ENCODE peak calls at places on chromosomes 11 and 22, in seven cellular contexts. K is stomach, W is upper lobe of left lung, T is transverse colon, G is GM12878, P is SK-N-SH, U is HepG2. N is an unnamed sample.

GRCh38 chr22:44182591-44183588 is 2.2 kb downstream of the PARVG start:
- DNase-seq in K (peak; percentile 57), P (no peak), W (peak; percentile 62), U (no peak), G (no peak), T (peak; percentile 62), N (peak; percentile 78)

GRCh38 chr22:32591620-32592019 is 117.0 kb downstream of the FBXO7 start:
- DNase-seq in G (no peak), T (no peak), U (no peak), W (no peak), P (no peak), K (no peak), N (no peak)

GRCh38 chr11:14904745-14905103 is 12.7 kb upstream of the CYP2R1 start:
- DNase-seq in G (no peak), W (peak; percentile 97), P (no peak), U (no peak), K (peak; percentile 78), T (peak; percentile 79), N (peak; percentile 88)

GRCh38 chr11:129259950-129260349 is 67.8 kb upstream of the ARHGAP32 start:
- DNase-seq in T (no peak), P (no peak), G (no peak), U (peak; percentile 95), K (no peak), W (no peak), N (no peak)

GRCh38 chr11:6482431-6482830 is 1.1 kb downstream of the TIMM10B start:
- DNase-seq in K (no peak), G (no peak), T (no peak), W (no peak), U (no peak), P (no peak), N (no peak)

GRCh38 chr22:30289126-30289979 is at the start of gene CASTOR1:
- DNase-seq in T (peak; percentile 99), W (peak; percentile 99), U (peak; percentile 94), G (no peak), P (peak; percentile 99), K (peak; percentile 99), N (peak; percentile 100)

GRCh38 chr11:62889484-62890437 is 9.1 kb downstream of the SLC3A2 start:
- DNase-seq in U (peak; percentile 79), K (no peak), G (no peak), P (no peak), W (no peak), T (peak; percentile 67), N (no peak)

GRCh38 chr11:68390315-68390714 is 70.2 kb upstream of the PPP6R3 start:
- DNase-seq in U (no peak), G (no peak), T (no peak), W (no peak), P (no peak), K (no peak), N (no peak)

GRCh38 chr11:117554601-117555333 is 227.1 kb downstream of the CEP164 start:
- DNase-seq in W (no peak), G (no peak), U (no peak), T (no peak), K (no peak), P (no peak), N (no peak)

GRCh38 chr22:41779889-41780505 is 20.5 kb upstream of the CCDC134 start:
- DNase-seq in T (no peak), W (no peak), G (no peak), K (no peak), U (no peak), P (no peak), N (no peak)

GRCh38 chr22:35616043-35616442 is 1.1 kb downstream of the MB start:
- DNase-seq in G (no peak), K (no peak), T (no peak), W (no peak), P (no peak), U (no peak), N (no peak)

GRCh38 chr11:134542401-134543143 is 130.5 kb upstream of the B3GAT1 start:
- DNase-seq in W (no peak), G (no peak), U (no peak), P (no peak), T (peak; percentile 62), K (no peak), N (peak; percentile 53)

GRCh38 chr11:65416341-65417185 is 6.0 kb upstream of the NEAT1 start:
- DNase-seq in P (peak; percentile 95), T (peak; percentile 96), G (no peak), K (peak; percentile 94), U (peak; percentile 77), W (peak; percentile 99), N (peak; percentile 97)

GRCh38 chr11:65414776-65415498 is 7.7 kb upstream of the NEAT1 start:
- DNase-seq in P (no peak), T (peak; percentile 8), W (peak; percentile 49), G (no peak), U (no peak), K (no peak), N (peak; percentile 62)

GRCh38 chr11:65417702-65418430 is 4.7 kb upstream of the NEAT1 start:
- DNase-seq in W (peak; percentile 80), P (peak; percentile 41), U (no peak), T (peak; percentile 63), K (peak; percentile 50), G (no peak), N (peak; percentile 92)

GRCh38 chr11:65417221-65417701 is 5.3 kb upstream of the NEAT1 start:
- DNase-seq in T (peak; percentile 49), U (no peak), G (no peak), W (no peak), P (no peak), K (peak; percentile 44), N (peak; percentile 81)

GRCh38 chr11:65415499-65416340 is 6.9 kb upstream of the NEAT1 start:
- DNase-seq in U (peak; percentile 65), K (no peak), W (peak; percentile 49), G (no peak), P (peak; percentile 37), T (peak; percentile 8), N (peak; percentile 71)
- TF ChIP-seq POLR2AphosphoS5 in U (no peak), K (no peak), W (no peak), G (no peak), P (no peak), T (no peak), N (no peak)

GRCh38 chr22:46602025-46602424 is 18.2 kb upstream of the GRAMD4 start:
- DNase-seq in P (no peak), T (no peak), K (no peak), G (no peak), W (no peak), U (no peak), N (no peak)
- TF ChIP-seq EP300 in P (no peak), T (no peak), K (no peak), G (no peak), W (no peak), U (no peak), N (no peak)

GRCh38 chr11:66625041-66625751 is 8.8 kb downstream of the RBM14 start:
- DNase-seq in P (no peak), U (no peak), K (no peak), G (no peak), T (no peak), W (peak; percentile 69), N (no peak)
- TF ChIP-seq CTCF in P (no peak), U (no peak), K (no peak), G (no peak), T (no peak), W (no peak), N (no peak)

GRCh38 chr11:72737341-72737740 is 14.9 kb downstream of the ARAP1 start:
- DNase-seq in G (no peak), P (no peak), K (no peak), W (no peak), U (no peak), T (no peak), N (no peak)

GRCh38 chr11:72736452-72737069 is 15.6 kb downstream of the ARAP1 start:
- DNase-seq in K (no peak), P (no peak), G (no peak), W (no peak), T (no peak), U (no peak), N (peak; percentile 82)

GRCh38 chr11:72732329-72732728 is 19.9 kb downstream of the ARAP1 start:
- DNase-seq in G (no peak), U (no peak), T (no peak), P (no peak), W (no peak), K (no peak), N (peak; percentile 67)

GRCh38 chr11:72738199-72739141 is 13.7 kb downstream of the ARAP1 start:
- DNase-seq in U (no peak), W (no peak), P (no peak), K (peak; percentile 52), G (no peak), T (no peak), N (peak; percentile 75)

GRCh38 chr11:72735495-72736027 is 16.6 kb downstream of the ARAP1 start:
- DNase-seq in P (peak; percentile 89), W (no peak), T (no peak), K (no peak), G (no peak), U (peak; percentile 47), N (peak; percentile 91)
- TF ChIP-seq POLR2AphosphoS5 in P (peak; percentile 78), W (no peak), T (peak; percentile 73), K (peak; percentile 85), G (no peak), U (no peak), N (peak; percentile 94)

GRCh38 chr11:26127336-26127735 is 204.6 kb upstream of the ANO3 start:
- DNase-seq in P (no peak), U (no peak), G (no peak), K (no peak), W (no peak), T (no peak), N (no peak)

DNA sequence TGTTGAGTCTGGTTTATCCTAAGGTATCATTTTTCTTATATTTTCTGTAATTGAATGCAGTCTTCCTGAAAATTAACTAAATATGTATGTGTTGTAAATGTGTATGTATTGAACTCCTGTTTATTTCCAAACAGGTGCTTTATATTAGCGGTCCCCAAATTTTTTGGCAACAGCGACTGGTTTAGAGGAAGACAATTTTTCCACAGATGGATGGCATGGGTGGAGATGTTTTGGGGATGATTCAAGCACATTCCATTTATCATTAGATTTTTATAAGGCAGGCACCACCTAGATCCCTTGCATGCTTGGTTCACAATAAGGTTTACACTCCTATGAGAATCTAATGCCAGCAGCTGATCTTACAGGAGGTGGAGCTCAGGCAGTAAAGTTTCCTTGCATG is 210.5 kb upstream of the ANO3 start:
- DNase-seq in W (no peak), K (no peak), U (no peak), G (no peak), P (no peak), T (no peak), N (no peak)
- TF ChIP-seq EP300 in W (no peak), K (no peak), U (no peak), G (no peak), P (no peak), T (no peak), N (no peak)

GRCh38 chr11:125433454-125434121 is 62.5 kb downstream of the FEZ1 start:
- DNase-seq in K (peak; percentile 29), G (no peak), W (no peak), P (peak; percentile 69), U (peak; percentile 15), T (peak; percentile 10), N (no peak)
- TF ChIP-seq CTCF in K (no peak), G (peak; percentile 59), W (no peak), P (peak; percentile 51), U (peak; percentile 68), T (no peak), N (no peak)